ENCODE peak calls at places on chromosomes 13 and 19, in ten cellular contexts. One of them, this sample, is unnamed.

GRCh38 chr19:11480927-11481776 is at the start of gene ELAVL3:
- DNase-seq in upper lobe of right lung: no peak
- DNase-seq in cardiac fibroblast: no peak
- DNase-seq in AG04449: no peak
- DNase-seq in WERI-Rb-1: peak; percentile 37
- DNase-seq in tibial nerve: no peak
- DNase-seq in ovary: no peak
- DNase-seq in CD4-positive, CD25-positive, alpha-beta regulatory T cell: no peak
- DNase-seq in CD8-positive, alpha-beta T cell: no peak
- DNase-seq in fibroblast of the aortic adventitia: no peak
- DNase-seq in this sample: no peak

GRCh38 chr13:98650376-98651107 is 73.6 kb upstream of the STK24 start:
- DNase-seq in upper lobe of right lung: no peak
- DNase-seq in cardiac fibroblast: no peak
- DNase-seq in AG04449: no peak
- DNase-seq in WERI-Rb-1: peak; percentile 5
- DNase-seq in tibial nerve: no peak
- DNase-seq in ovary: no peak
- DNase-seq in CD4-positive, CD25-positive, alpha-beta regulatory T cell: no peak
- DNase-seq in CD8-positive, alpha-beta T cell: no peak
- DNase-seq in fibroblast of the aortic adventitia: no peak
- DNase-seq in this sample: peak; percentile 21

GRCh38 chr13:106602178-106602577 is 34.2 kb upstream of the ARGLU1 start:
- DNase-seq in upper lobe of right lung: no peak
- DNase-seq in cardiac fibroblast: no peak
- DNase-seq in AG04449: no peak
- DNase-seq in WERI-Rb-1: no peak
- DNase-seq in tibial nerve: no peak
- DNase-seq in ovary: no peak
- DNase-seq in CD4-positive, CD25-positive, alpha-beta regulatory T cell: no peak
- DNase-seq in CD8-positive, alpha-beta T cell: no peak
- DNase-seq in fibroblast of the aortic adventitia: no peak
- DNase-seq in this sample: no peak

GRCh38 chr13:114078501-114079451 is 53.6 kb downstream of the RASA3 start:
- DNase-seq in upper lobe of right lung: peak; percentile 65
- DNase-seq in cardiac fibroblast: peak; percentile 70
- DNase-seq in AG04449: no peak
- DNase-seq in WERI-Rb-1: no peak
- DNase-seq in tibial nerve: peak; percentile 53
- DNase-seq in ovary: peak; percentile 29
- DNase-seq in CD4-positive, CD25-positive, alpha-beta regulatory T cell: no peak
- DNase-seq in CD8-positive, alpha-beta T cell: peak; percentile 48
- DNase-seq in fibroblast of the aortic adventitia: peak; percentile 89
- DNase-seq in this sample: no peak

GRCh38 chr13:33615436-33615835 is 202.5 kb upstream of the RFC3 start:
- DNase-seq in upper lobe of right lung: no peak
- DNase-seq in cardiac fibroblast: no peak
- DNase-seq in AG04449: no peak
- DNase-seq in WERI-Rb-1: peak; percentile 15
- DNase-seq in tibial nerve: no peak
- DNase-seq in ovary: no peak
- DNase-seq in CD4-positive, CD25-positive, alpha-beta regulatory T cell: no peak
- DNase-seq in CD8-positive, alpha-beta T cell: no peak
- DNase-seq in fibroblast of the aortic adventitia: no peak
- DNase-seq in this sample: no peak

GRCh38 chr19:2089001-2089711 is 7.0 kb downstream of the MOB3A start:
- DNase-seq in upper lobe of right lung: no peak
- DNase-seq in cardiac fibroblast: peak; percentile 56
- DNase-seq in AG04449: no peak
- DNase-seq in WERI-Rb-1: no peak
- DNase-seq in tibial nerve: no peak
- DNase-seq in ovary: no peak
- DNase-seq in CD4-positive, CD25-positive, alpha-beta regulatory T cell: no peak
- DNase-seq in CD8-positive, alpha-beta T cell: no peak
- DNase-seq in fibroblast of the aortic adventitia: no peak
- DNase-seq in this sample: no peak

GRCh38 chr19:50387176-50387867 is 3.2 kb downstream of the POLD1 start:
- DNase-seq in upper lobe of right lung: peak; percentile 85
- DNase-seq in cardiac fibroblast: peak; percentile 77
- DNase-seq in AG04449: no peak
- DNase-seq in WERI-Rb-1: no peak
- DNase-seq in tibial nerve: no peak
- DNase-seq in ovary: no peak
- DNase-seq in CD4-positive, CD25-positive, alpha-beta regulatory T cell: no peak
- DNase-seq in CD8-positive, alpha-beta T cell: no peak
- DNase-seq in fibroblast of the aortic adventitia: no peak
- DNase-seq in this sample: peak; percentile 83

GRCh38 chr19:38346837-38347236 is 11.2 kb downstream of the CATSPERG start:
- DNase-seq in upper lobe of right lung: no peak
- DNase-seq in cardiac fibroblast: no peak
- DNase-seq in AG04449: no peak
- DNase-seq in WERI-Rb-1: no peak
- DNase-seq in tibial nerve: no peak
- DNase-seq in ovary: no peak
- DNase-seq in CD4-positive, CD25-positive, alpha-beta regulatory T cell: no peak
- DNase-seq in CD8-positive, alpha-beta T cell: no peak
- DNase-seq in fibroblast of the aortic adventitia: no peak
- DNase-seq in this sample: no peak

GRCh38 chr13:20177049-20177831 is 15.5 kb downstream of the GJB2 start:
- DNase-seq in upper lobe of right lung: no peak
- DNase-seq in cardiac fibroblast: no peak
- DNase-seq in AG04449: no peak
- DNase-seq in WERI-Rb-1: no peak
- DNase-seq in tibial nerve: no peak
- DNase-seq in ovary: no peak
- DNase-seq in CD4-positive, CD25-positive, alpha-beta regulatory T cell: no peak
- DNase-seq in CD8-positive, alpha-beta T cell: no peak
- DNase-seq in fibroblast of the aortic adventitia: no peak
- DNase-seq in this sample: no peak

GRCh38 chr19:29690842-29691241 is 24.2 kb downstream of the C19orf12 start:
- DNase-seq in upper lobe of right lung: no peak
- DNase-seq in cardiac fibroblast: peak; percentile 80
- DNase-seq in AG04449: no peak
- DNase-seq in WERI-Rb-1: peak; percentile 59
- DNase-seq in tibial nerve: no peak
- DNase-seq in ovary: no peak
- DNase-seq in CD4-positive, CD25-positive, alpha-beta regulatory T cell: peak; percentile 69
- DNase-seq in CD8-positive, alpha-beta T cell: peak; percentile 46
- DNase-seq in fibroblast of the aortic adventitia: peak; percentile 54
- DNase-seq in this sample: peak; percentile 43

GRCh38 chr19:2686347-2686746 is 16.1 kb downstream of the GNG7 start:
- DNase-seq in upper lobe of right lung: no peak
- DNase-seq in cardiac fibroblast: no peak
- DNase-seq in AG04449: no peak
- DNase-seq in WERI-Rb-1: no peak
- DNase-seq in tibial nerve: no peak
- DNase-seq in ovary: no peak
- DNase-seq in CD4-positive, CD25-positive, alpha-beta regulatory T cell: no peak
- DNase-seq in CD8-positive, alpha-beta T cell: no peak
- DNase-seq in fibroblast of the aortic adventitia: no peak
- DNase-seq in this sample: no peak

GRCh38 chr19:17206736-17207581 is 8.2 kb upstream of the USE1 start:
- DNase-seq in upper lobe of right lung: no peak
- DNase-seq in cardiac fibroblast: no peak
- DNase-seq in AG04449: no peak
- DNase-seq in WERI-Rb-1: no peak
- DNase-seq in tibial nerve: no peak
- DNase-seq in ovary: no peak
- DNase-seq in CD4-positive, CD25-positive, alpha-beta regulatory T cell: no peak
- DNase-seq in CD8-positive, alpha-beta T cell: no peak
- DNase-seq in fibroblast of the aortic adventitia: no peak
- DNase-seq in this sample: no peak

GRCh38 chr19:16200038-16200775 is 2.5 kb downstream of the AP1M1 start:
- DNase-seq in upper lobe of right lung: peak; percentile 75
- DNase-seq in cardiac fibroblast: peak; percentile 56
- DNase-seq in AG04449: no peak
- DNase-seq in WERI-Rb-1: no peak
- DNase-seq in tibial nerve: peak; percentile 31
- DNase-seq in ovary: no peak
- DNase-seq in CD4-positive, CD25-positive, alpha-beta regulatory T cell: no peak
- DNase-seq in CD8-positive, alpha-beta T cell: peak; percentile 19
- DNase-seq in fibroblast of the aortic adventitia: peak; percentile 66
- DNase-seq in this sample: peak; percentile 71

GRCh38 chr19:17488593-17489391 is 18.5 kb downstream of the SLC27A1 start:
- DNase-seq in upper lobe of right lung: peak; percentile 95
- DNase-seq in cardiac fibroblast: no peak
- DNase-seq in AG04449: no peak
- DNase-seq in WERI-Rb-1: peak; percentile 82
- DNase-seq in tibial nerve: no peak
- DNase-seq in ovary: peak; percentile 52
- DNase-seq in CD4-positive, CD25-positive, alpha-beta regulatory T cell: peak; percentile 43
- DNase-seq in CD8-positive, alpha-beta T cell: peak; percentile 80
- DNase-seq in fibroblast of the aortic adventitia: no peak
- DNase-seq in this sample: no peak

GRCh38 chr19:35348909-35349611 is 1.4 kb downstream of the FFAR1 start:
- DNase-seq in upper lobe of right lung: peak; percentile 35
- DNase-seq in cardiac fibroblast: no peak
- DNase-seq in AG04449: no peak
- DNase-seq in WERI-Rb-1: no peak
- DNase-seq in tibial nerve: no peak
- DNase-seq in ovary: peak; percentile 86
- DNase-seq in CD4-positive, CD25-positive, alpha-beta regulatory T cell: no peak
- DNase-seq in CD8-positive, alpha-beta T cell: no peak
- DNase-seq in fibroblast of the aortic adventitia: no peak
- DNase-seq in this sample: no peak

DNA sequence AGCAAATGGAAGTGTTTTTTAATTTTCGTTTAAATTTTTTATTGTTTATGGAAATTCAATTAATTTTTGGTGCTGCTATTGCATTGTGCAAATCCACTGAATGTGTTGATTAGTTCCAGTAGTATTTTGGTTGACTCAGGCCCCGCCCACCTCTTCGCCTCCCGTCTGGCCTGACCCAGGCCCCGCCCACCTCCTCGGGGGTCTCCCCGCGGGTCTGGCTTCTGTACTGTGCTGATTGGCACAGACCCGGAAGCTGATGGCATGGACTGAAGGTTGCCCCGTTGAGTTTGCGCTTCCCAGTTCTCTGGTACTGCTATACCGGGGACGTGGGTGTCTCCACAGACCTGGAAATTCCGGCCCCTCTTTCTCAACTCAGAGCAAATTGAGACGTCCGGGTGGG is 14.6 kb downstream of the ZNF701 start:
- DNase-seq in upper lobe of right lung: no peak
- DNase-seq in cardiac fibroblast: no peak
- DNase-seq in AG04449: no peak
- DNase-seq in WERI-Rb-1: no peak
- DNase-seq in tibial nerve: no peak
- DNase-seq in ovary: no peak
- DNase-seq in CD4-positive, CD25-positive, alpha-beta regulatory T cell: no peak
- DNase-seq in CD8-positive, alpha-beta T cell: no peak
- DNase-seq in fibroblast of the aortic adventitia: no peak
- DNase-seq in this sample: no peak
- H3K4me3 ChIP-seq in upper lobe of right lung: peak overlapping the region; percentile 29
- H3K4me3 ChIP-seq in cardiac fibroblast: no peak overlapping the region
- H3K4me3 ChIP-seq in AG04449: no peak overlapping the region
- H3K4me3 ChIP-seq in WERI-Rb-1: no peak overlapping the region
- H3K4me3 ChIP-seq in tibial nerve: peak overlapping the region; percentile 39
- H3K4me3 ChIP-seq in ovary: no peak overlapping the region
- H3K4me3 ChIP-seq in CD4-positive, CD25-positive, alpha-beta regulatory T cell: no peak overlapping the region
- H3K4me3 ChIP-seq in CD8-positive, alpha-beta T cell: no peak overlapping the region
- H3K4me3 ChIP-seq in fibroblast of the aortic adventitia: no peak overlapping the region
- H3K4me3 ChIP-seq in this sample: no peak overlapping the region

DNA sequence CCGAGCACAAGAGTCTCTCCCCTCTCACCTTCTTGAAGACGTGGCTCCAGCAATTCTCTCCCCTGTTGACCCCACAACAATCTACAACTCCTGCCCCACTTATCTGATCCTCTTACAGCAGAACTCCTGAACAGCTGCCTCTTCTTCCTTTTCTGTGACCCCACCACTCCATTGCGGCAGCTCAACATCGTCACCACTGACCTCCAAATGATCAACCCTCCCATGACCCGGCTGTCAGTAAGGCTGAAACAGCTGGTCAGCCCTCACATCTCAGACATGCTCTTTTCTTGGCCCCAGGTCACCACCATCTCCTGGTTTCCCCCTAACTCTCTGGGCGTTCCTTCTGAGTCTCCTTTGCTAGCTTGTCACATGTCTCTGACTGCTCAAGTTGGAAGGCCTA is 1.8 kb downstream of the EXOSC5 start:
- DNase-seq in upper lobe of right lung: no peak
- DNase-seq in cardiac fibroblast: no peak
- DNase-seq in AG04449: no peak
- DNase-seq in WERI-Rb-1: peak; percentile 50
- DNase-seq in tibial nerve: no peak
- DNase-seq in ovary: no peak
- DNase-seq in CD4-positive, CD25-positive, alpha-beta regulatory T cell: no peak
- DNase-seq in CD8-positive, alpha-beta T cell: no peak
- DNase-seq in fibroblast of the aortic adventitia: no peak
- DNase-seq in this sample: no peak
- H3K4me3 ChIP-seq in upper lobe of right lung: no peak overlapping the region
- H3K4me3 ChIP-seq in cardiac fibroblast: no peak overlapping the region
- H3K4me3 ChIP-seq in AG04449: no peak overlapping the region
- H3K4me3 ChIP-seq in WERI-Rb-1: peak overlapping the region; percentile 18
- H3K4me3 ChIP-seq in tibial nerve: no peak overlapping the region
- H3K4me3 ChIP-seq in ovary: no peak overlapping the region
- H3K4me3 ChIP-seq in CD4-positive, CD25-positive, alpha-beta regulatory T cell: no peak overlapping the region
- H3K4me3 ChIP-seq in CD8-positive, alpha-beta T cell: no peak overlapping the region
- H3K4me3 ChIP-seq in fibroblast of the aortic adventitia: no peak overlapping the region
- H3K4me3 ChIP-seq in this sample: peak overlapping the region; percentile 69

GRCh38 chr13:111412251-111412650 is 91.8 kb downstream of the TEX29 start:
- DNase-seq in upper lobe of right lung: no peak
- DNase-seq in cardiac fibroblast: no peak
- DNase-seq in AG04449: no peak
- DNase-seq in WERI-Rb-1: no peak
- DNase-seq in tibial nerve: no peak
- DNase-seq in ovary: no peak
- DNase-seq in CD4-positive, CD25-positive, alpha-beta regulatory T cell: no peak
- DNase-seq in CD8-positive, alpha-beta T cell: no peak
- DNase-seq in fibroblast of the aortic adventitia: no peak
- DNase-seq in this sample: no peak
- H3K4me3 ChIP-seq in upper lobe of right lung: no peak overlapping the region
- H3K4me3 ChIP-seq in cardiac fibroblast: no peak overlapping the region
- H3K4me3 ChIP-seq in AG04449: no peak overlapping the region
- H3K4me3 ChIP-seq in WERI-Rb-1: no peak overlapping the region
- H3K4me3 ChIP-seq in tibial nerve: no peak overlapping the region
- H3K4me3 ChIP-seq in ovary: no peak overlapping the region
- H3K4me3 ChIP-seq in CD4-positive, CD25-positive, alpha-beta regulatory T cell: no peak overlapping the region
- H3K4me3 ChIP-seq in CD8-positive, alpha-beta T cell: no peak overlapping the region
- H3K4me3 ChIP-seq in fibroblast of the aortic adventitia: no peak overlapping the region
- H3K4me3 ChIP-seq in this sample: no peak overlapping the region

DNA sequence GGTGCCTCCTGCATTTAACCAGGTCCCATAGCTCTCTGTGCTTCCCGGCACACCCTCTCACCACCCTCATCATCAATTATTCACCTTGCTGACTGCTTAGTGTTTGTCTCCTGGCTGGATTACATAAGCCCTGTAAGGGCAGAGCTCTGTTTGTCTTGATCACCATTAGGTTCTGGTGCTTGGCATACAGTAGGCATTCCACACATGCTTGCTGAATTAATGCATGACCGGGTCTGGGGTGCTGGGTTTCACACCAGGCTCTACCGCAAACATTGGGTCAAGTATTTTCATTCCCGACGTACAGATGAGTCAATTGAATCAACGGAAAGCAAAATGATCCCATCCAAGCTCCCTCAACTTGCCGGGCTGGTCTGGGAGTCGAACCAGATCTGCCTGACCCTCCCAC is 28.5 kb downstream of the VAV1 start:
- DNase-seq in upper lobe of right lung: no peak
- DNase-seq in cardiac fibroblast: peak; percentile 78
- DNase-seq in AG04449: peak; percentile 50
- DNase-seq in WERI-Rb-1: no peak
- DNase-seq in tibial nerve: no peak
- DNase-seq in ovary: no peak
- DNase-seq in CD4-positive, CD25-positive, alpha-beta regulatory T cell: no peak
- DNase-seq in CD8-positive, alpha-beta T cell: no peak
- DNase-seq in fibroblast of the aortic adventitia: peak; percentile 43
- DNase-seq in this sample: no peak
- H3K4me3 ChIP-seq in upper lobe of right lung: peak overlapping the region; percentile 40
- H3K4me3 ChIP-seq in cardiac fibroblast: no peak overlapping the region
- H3K4me3 ChIP-seq in AG04449: peak overlapping the region; percentile 23
- H3K4me3 ChIP-seq in WERI-Rb-1: no peak overlapping the region
- H3K4me3 ChIP-seq in tibial nerve: peak overlapping the region; percentile 30
- H3K4me3 ChIP-seq in ovary: no peak overlapping the region
- H3K4me3 ChIP-seq in CD4-positive, CD25-positive, alpha-beta regulatory T cell: peak overlapping the region; percentile 82
- H3K4me3 ChIP-seq in CD8-positive, alpha-beta T cell: peak overlapping the region; percentile 79
- H3K4me3 ChIP-seq in fibroblast of the aortic adventitia: no peak overlapping the region
- H3K4me3 ChIP-seq in this sample: peak overlapping the region; percentile 25

This sample was measured in HL-60.